ENCODE peak calls at places on chromosome 4, in six cellular contexts. M, X, R, V, W and A are unnamed samples.
A peak's percentile ranks its signal among the peaks of the same experiment; 100 is the strongest.

GRCh38 chr4:73067971-73068394 is 1.5 kb downstream of the COX18 start:
- DNase-seq in M (no peak), X (no peak), R (no peak), V (no peak), W (no peak), A (peak; percentile 16)

GRCh38 chr4:55178226-55179005 is 53.0 kb upstream of the KDR start:
- DNase-seq in M (peak; percentile 81), X (peak; percentile 30), R (no peak), V (no peak), W (no peak), A (no peak)

GRCh38 chr4:89434364-89434988 is 126.9 kb upstream of the GPRIN3 start:
- DNase-seq in M (peak; percentile 46), X (peak; percentile 64), R (no peak), V (no peak), W (no peak), A (peak; percentile 6)

GRCh38 chr4:1721666-1722550 is 587 bp downstream of the TACC3 start:
- DNase-seq in M (no peak), X (peak; percentile 32), R (no peak), V (no peak), W (peak; percentile 74), A (no peak)

GRCh38 chr4:169341490-169341889 is 70.7 kb upstream of the SH3RF1 start:
- DNase-seq in M (no peak), X (no peak), R (no peak), V (peak; percentile 62), W (no peak), A (no peak)

GRCh38 chr4:39976945-39977488 is 694 bp downstream of the PDS5A start:
- DNase-seq in M (peak; percentile 36), X (peak; percentile 19), R (no peak), V (no peak), W (no peak), A (no peak)

GRCh38 chr4:85149656-85150055 is 183.2 kb upstream of the WDFY3 start:
- DNase-seq in M (no peak), X (no peak), R (no peak), V (no peak), W (no peak), A (no peak)

GRCh38 chr4:118727360-118727759 is 42.2 kb downstream of the METTL14 start:
- DNase-seq in M (no peak), X (no peak), R (no peak), V (no peak), W (no peak), A (no peak)

GRCh38 chr4:47862297-47862696 is 24.4 kb upstream of the CORIN start:
- DNase-seq in M (no peak), X (no peak), R (no peak), V (no peak), W (no peak), A (no peak)

GRCh38 chr4:84498203-84499026 is 677 bp downstream of the NKX6-1 start:
- DNase-seq in M (peak; percentile 13), X (peak; percentile 63), R (no peak), V (no peak), W (no peak), A (no peak)

GRCh38 chr4:11428701-11429571 is at the start of gene HS3ST1:
- DNase-seq in M (peak; percentile 75), X (peak; percentile 91), R (no peak), V (no peak), W (no peak), A (no peak)
- TF ChIP-seq POLR2AphosphoS5 in M (peak; percentile 27), X (peak; percentile 26), R (no peak), V (no peak), W (no peak), A (no peak)

DNA sequence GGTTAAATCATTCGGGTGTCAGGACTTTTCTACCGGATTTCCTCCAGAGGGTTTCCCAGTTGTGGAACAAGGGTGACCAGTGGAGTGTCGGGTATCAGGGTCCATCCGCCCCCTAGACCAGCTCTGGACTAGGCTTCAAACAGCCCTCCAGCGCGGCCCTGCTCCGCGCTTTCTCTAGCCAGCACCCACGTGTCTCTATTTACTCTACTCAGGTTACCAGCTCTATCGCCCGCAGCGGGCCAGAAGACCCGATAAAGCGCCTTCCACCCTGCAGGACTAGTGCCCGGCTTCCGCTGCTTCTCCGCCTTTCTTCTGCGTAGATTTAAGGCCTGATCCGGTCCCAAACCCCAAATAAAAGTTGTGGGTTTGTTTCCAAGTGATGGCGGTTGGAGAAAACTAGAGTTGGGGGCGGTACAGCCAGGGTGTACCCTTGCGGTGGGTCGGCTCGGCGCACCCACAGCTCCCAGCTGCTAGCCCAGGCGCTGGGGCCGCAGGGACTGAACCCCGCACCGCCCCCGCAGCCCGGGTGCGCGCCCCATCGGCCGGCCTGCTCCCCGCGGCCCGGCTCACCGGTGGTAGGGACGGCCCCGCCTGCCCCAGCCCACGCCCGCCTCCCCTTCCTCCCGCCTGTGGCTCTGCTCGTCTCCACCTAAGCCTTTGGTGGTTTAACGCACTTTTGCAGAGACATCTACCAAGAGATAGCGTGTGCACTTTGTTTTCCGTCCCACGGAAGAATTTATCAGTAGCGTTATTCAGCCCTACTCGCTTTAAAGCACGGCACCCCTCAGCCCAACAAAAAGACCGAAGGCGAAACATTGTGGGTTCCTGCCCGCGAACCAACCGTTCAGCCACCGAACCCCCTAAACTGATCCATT is 2.1 kb downstream of the LEF1 start:
- DNase-seq in M (no peak), X (peak; percentile 94), R (peak; percentile 10), V (no peak), W (peak; percentile 73), A (no peak)
- TF ChIP-seq EZH2 in M (peak; percentile 7), X (peak; percentile 25), R (peak; percentile 38), V (no peak), W (no peak), A (no peak)

GRCh38 chr4:24880171-24880570 is 32.7 kb downstream of the CCDC149 start:
- DNase-seq in M (no peak), X (no peak), R (no peak), V (no peak), W (no peak), A (no peak)
- TF ChIP-seq POLR2AphosphoS5 in M (no peak), X (no peak), R (no peak), V (no peak), W (no peak), A (no peak)

GRCh38 chr4:52822583-52823477 is 39.3 kb upstream of the RASL11B start:
- DNase-seq in M (no peak), X (no peak), R (no peak), V (no peak), W (no peak), A (no peak)
- TF ChIP-seq EZH2 in M (no peak), X (no peak), R (no peak), V (no peak), W (no peak), A (no peak)

DNA sequence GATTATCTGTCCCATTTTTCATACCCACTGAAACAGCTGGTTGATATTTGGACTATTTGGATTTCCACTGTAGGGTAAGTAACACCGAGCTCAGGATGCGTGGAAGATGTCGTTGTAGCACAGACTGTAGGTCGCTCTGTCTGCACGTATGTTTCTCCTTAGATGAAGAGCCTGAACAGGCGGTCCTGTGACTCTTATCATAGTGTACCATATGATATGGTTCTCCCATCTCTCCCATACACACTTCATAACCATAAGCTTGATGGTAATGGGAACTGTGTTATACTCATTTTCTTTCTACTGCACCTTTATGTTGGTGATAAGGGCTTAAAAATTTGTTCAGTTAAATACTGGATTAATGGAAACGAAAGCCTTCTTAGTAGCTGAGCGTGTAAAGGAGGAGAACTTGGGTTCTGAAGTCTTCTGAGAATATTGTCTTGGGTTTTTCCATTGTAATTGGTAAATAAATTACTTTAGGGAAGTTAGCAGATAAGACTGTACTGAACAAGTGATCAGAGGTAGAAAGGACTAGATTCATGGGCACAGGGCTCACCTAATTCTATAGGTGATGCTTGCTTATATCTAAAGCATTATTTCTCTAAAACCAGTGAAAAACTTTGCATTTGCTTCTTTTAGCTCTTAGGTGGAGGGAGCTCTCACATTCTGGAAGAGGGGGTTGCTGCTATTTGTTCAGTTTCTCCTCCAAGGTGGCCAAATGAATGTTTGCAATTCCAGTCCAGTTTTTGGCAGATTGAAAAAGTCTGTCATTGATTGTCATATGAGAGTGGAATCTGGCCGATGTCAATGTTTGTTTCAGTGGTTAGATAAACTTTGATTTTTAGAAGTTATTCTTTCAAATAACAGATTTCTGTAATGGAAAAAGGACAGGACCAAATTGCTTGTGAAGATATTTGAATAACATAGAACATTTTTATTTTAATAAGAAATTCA is 15.8 kb downstream of the SMAD1 start:
- DNase-seq in M (no peak), X (no peak), R (no peak), V (no peak), W (peak; percentile 11), A (no peak)
- TF ChIP-seq POLR2AphosphoS5 in M (no peak), X (no peak), R (no peak), V (no peak), W (no peak), A (no peak)

GRCh38 chr4:28686618-28687017 is 1826.0 kb downstream of the STIM2 start:
- DNase-seq in M (peak; percentile 2), X (peak; percentile 77), R (peak; percentile 8), V (no peak), W (peak; percentile 10), A (no peak)
- TF ChIP-seq EZH2 in M (no peak), X (no peak), R (no peak), V (no peak), W (no peak), A (no peak)

DNA sequence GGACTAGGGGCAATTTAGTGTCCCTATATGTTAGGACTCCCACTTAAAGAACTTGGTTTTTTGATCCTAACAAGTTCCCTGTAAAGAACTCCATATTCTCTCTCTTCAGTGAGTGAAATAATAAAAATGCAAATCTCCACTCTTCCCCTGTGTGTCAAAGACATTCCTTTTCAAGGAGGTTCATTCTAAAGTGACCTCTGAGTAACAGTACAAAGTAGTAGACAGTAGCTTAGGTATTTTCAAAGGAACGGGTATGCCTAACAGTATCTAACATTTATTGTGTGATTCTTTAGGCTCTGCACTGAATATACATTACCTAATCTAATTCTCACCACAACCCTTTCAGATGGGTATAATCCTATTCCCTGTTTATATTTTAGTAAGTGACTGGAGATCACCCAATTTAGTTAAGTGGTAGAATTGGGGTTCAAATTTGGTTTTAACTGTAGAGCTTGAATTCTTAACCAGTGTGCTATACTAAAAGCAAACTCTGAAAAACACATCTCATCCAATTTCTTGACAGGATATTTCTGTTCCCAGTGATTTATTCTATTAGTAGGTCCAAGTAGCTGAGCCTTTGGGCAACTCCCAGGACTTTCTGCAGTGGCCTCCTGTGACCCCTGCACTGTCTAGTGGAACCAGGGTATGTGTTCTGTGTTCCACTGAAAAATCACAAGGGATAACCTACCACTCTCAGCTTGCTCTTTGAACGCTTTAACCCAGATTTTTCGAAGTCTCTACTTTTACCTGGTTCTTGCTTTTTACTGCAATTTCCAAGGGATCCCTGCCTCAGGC is 58.2 kb upstream of the SCOC start:
- DNase-seq in M (no peak), X (no peak), R (no peak), V (no peak), W (no peak), A (no peak)
- TF ChIP-seq POLR2AphosphoS5 in M (no peak), X (no peak), R (no peak), V (no peak), W (no peak), A (no peak)